ENCODE peak calls at places on chromosomes 5 and 9, in six cellular contexts. One of them, this sample, is unnamed.

GRCh38 chr5:106142131-106142530 is 1528.6 kb downstream of the EFNA5 start:
- DNase-seq in RCC 7860: no peak
- DNase-seq in stromal cell of bone marrow: no peak
- DNase-seq in activated T-cell treated with anti-CD3 and anti-CD28 coated beads for 1 hour: no peak
- DNase-seq in activated CD8-positive, alpha-beta T cell treated with anti-CD3 and anti-CD28 coated beads, Interleukin-2, amount 10 ng/mL, durations not matched to agents 7 days and 5 days: no peak
- DNase-seq in GM10248: no peak
- DNase-seq in this sample: no peak

GRCh38 chr5:431001-431710 is 11.8 kb upstream of the EXOC3 start:
- DNase-seq in RCC 7860: no peak
- DNase-seq in stromal cell of bone marrow: no peak
- DNase-seq in activated T-cell treated with anti-CD3 and anti-CD28 coated beads for 1 hour: peak
- DNase-seq in activated CD8-positive, alpha-beta T cell treated with anti-CD3 and anti-CD28 coated beads, Interleukin-2, amount 10 ng/mL, durations not matched to agents 7 days and 5 days: peak
- DNase-seq in GM10248: peak
- DNase-seq in this sample: peak

GRCh38 chr5:37875051-37875787 is 35.4 kb upstream of the GDNF start:
- DNase-seq in RCC 7860: peak
- DNase-seq in stromal cell of bone marrow: peak
- DNase-seq in activated T-cell treated with anti-CD3 and anti-CD28 coated beads for 1 hour: no peak
- DNase-seq in activated CD8-positive, alpha-beta T cell treated with anti-CD3 and anti-CD28 coated beads, Interleukin-2, amount 10 ng/mL, durations not matched to agents 7 days and 5 days: no peak
- DNase-seq in GM10248: no peak
- DNase-seq in this sample: no peak

GRCh38 chr9:111375817-111376564 is 46.0 kb upstream of the OR2K2 start:
- DNase-seq in RCC 7860: no peak
- DNase-seq in stromal cell of bone marrow: no peak
- DNase-seq in activated T-cell treated with anti-CD3 and anti-CD28 coated beads for 1 hour: no peak
- DNase-seq in activated CD8-positive, alpha-beta T cell treated with anti-CD3 and anti-CD28 coated beads, Interleukin-2, amount 10 ng/mL, durations not matched to agents 7 days and 5 days: no peak
- DNase-seq in GM10248: no peak
- DNase-seq in this sample: no peak

GRCh38 chr9:90905079-90905478 is 103.5 kb downstream of the SYK start:
- DNase-seq in RCC 7860: no peak
- DNase-seq in stromal cell of bone marrow: no peak
- DNase-seq in activated T-cell treated with anti-CD3 and anti-CD28 coated beads for 1 hour: no peak
- DNase-seq in activated CD8-positive, alpha-beta T cell treated with anti-CD3 and anti-CD28 coated beads, Interleukin-2, amount 10 ng/mL, durations not matched to agents 7 days and 5 days: no peak
- DNase-seq in GM10248: no peak
- DNase-seq in this sample: no peak

GRCh38 chr5:93665649-93666048 is 75.8 kb downstream of the POU5F2 start:
- DNase-seq in RCC 7860: no peak
- DNase-seq in stromal cell of bone marrow: no peak
- DNase-seq in activated T-cell treated with anti-CD3 and anti-CD28 coated beads for 1 hour: no peak
- DNase-seq in activated CD8-positive, alpha-beta T cell treated with anti-CD3 and anti-CD28 coated beads, Interleukin-2, amount 10 ng/mL, durations not matched to agents 7 days and 5 days: no peak
- DNase-seq in GM10248: no peak
- DNase-seq in this sample: no peak

GRCh38 chr5:53027913-53028312 is 38.8 kb downstream of the ITGA2 start:
- DNase-seq in RCC 7860: peak
- DNase-seq in stromal cell of bone marrow: peak
- DNase-seq in activated T-cell treated with anti-CD3 and anti-CD28 coated beads for 1 hour: no peak
- DNase-seq in activated CD8-positive, alpha-beta T cell treated with anti-CD3 and anti-CD28 coated beads, Interleukin-2, amount 10 ng/mL, durations not matched to agents 7 days and 5 days: no peak
- DNase-seq in GM10248: no peak
- DNase-seq in this sample: no peak

GRCh38 chr5:85823462-85824426 is 794.0 kb upstream of the COX7C start:
- DNase-seq in RCC 7860: no peak
- DNase-seq in stromal cell of bone marrow: no peak
- DNase-seq in activated T-cell treated with anti-CD3 and anti-CD28 coated beads for 1 hour: no peak
- DNase-seq in activated CD8-positive, alpha-beta T cell treated with anti-CD3 and anti-CD28 coated beads, Interleukin-2, amount 10 ng/mL, durations not matched to agents 7 days and 5 days: no peak
- DNase-seq in GM10248: no peak
- DNase-seq in this sample: no peak

GRCh38 chr5:178547753-178548415 is 42.3 kb downstream of the COL23A1 start:
- DNase-seq in RCC 7860: no peak
- DNase-seq in stromal cell of bone marrow: no peak
- DNase-seq in activated T-cell treated with anti-CD3 and anti-CD28 coated beads for 1 hour: no peak
- DNase-seq in activated CD8-positive, alpha-beta T cell treated with anti-CD3 and anti-CD28 coated beads, Interleukin-2, amount 10 ng/mL, durations not matched to agents 7 days and 5 days: no peak
- DNase-seq in GM10248: no peak
- DNase-seq in this sample: no peak

GRCh38 chr5:53434566-53434965 is 45.9 kb upstream of the FST start:
- DNase-seq in RCC 7860: no peak
- DNase-seq in stromal cell of bone marrow: no peak
- DNase-seq in activated T-cell treated with anti-CD3 and anti-CD28 coated beads for 1 hour: no peak
- DNase-seq in activated CD8-positive, alpha-beta T cell treated with anti-CD3 and anti-CD28 coated beads, Interleukin-2, amount 10 ng/mL, durations not matched to agents 7 days and 5 days: no peak
- DNase-seq in GM10248: no peak
- DNase-seq in this sample: no peak

GRCh38 chr5:371811-372555 is 50.5 kb downstream of the AHRR start:
- DNase-seq in RCC 7860: no peak
- DNase-seq in stromal cell of bone marrow: no peak
- DNase-seq in activated T-cell treated with anti-CD3 and anti-CD28 coated beads for 1 hour: no peak
- DNase-seq in activated CD8-positive, alpha-beta T cell treated with anti-CD3 and anti-CD28 coated beads, Interleukin-2, amount 10 ng/mL, durations not matched to agents 7 days and 5 days: peak
- DNase-seq in GM10248: no peak
- DNase-seq in this sample: peak

GRCh38 chr9:14062449-14063187 is 251.3 kb downstream of the NFIB start:
- DNase-seq in RCC 7860: no peak
- DNase-seq in stromal cell of bone marrow: no peak
- DNase-seq in activated T-cell treated with anti-CD3 and anti-CD28 coated beads for 1 hour: no peak
- DNase-seq in activated CD8-positive, alpha-beta T cell treated with anti-CD3 and anti-CD28 coated beads, Interleukin-2, amount 10 ng/mL, durations not matched to agents 7 days and 5 days: no peak
- DNase-seq in GM10248: no peak
- DNase-seq in this sample: no peak

GRCh38 chr9:114278881-114279570 is 43.9 kb upstream of the ORM1 start:
- DNase-seq in RCC 7860: peak
- DNase-seq in stromal cell of bone marrow: no peak
- DNase-seq in activated T-cell treated with anti-CD3 and anti-CD28 coated beads for 1 hour: no peak
- DNase-seq in activated CD8-positive, alpha-beta T cell treated with anti-CD3 and anti-CD28 coated beads, Interleukin-2, amount 10 ng/mL, durations not matched to agents 7 days and 5 days: no peak
- DNase-seq in GM10248: no peak
- DNase-seq in this sample: no peak

GRCh38 chr9:134517069-134517680 is 124.4 kb upstream of the COL5A1 start:
- DNase-seq in RCC 7860: no peak
- DNase-seq in stromal cell of bone marrow: no peak
- DNase-seq in activated T-cell treated with anti-CD3 and anti-CD28 coated beads for 1 hour: no peak
- DNase-seq in activated CD8-positive, alpha-beta T cell treated with anti-CD3 and anti-CD28 coated beads, Interleukin-2, amount 10 ng/mL, durations not matched to agents 7 days and 5 days: no peak
- DNase-seq in GM10248: no peak
- DNase-seq in this sample: no peak

GRCh38 chr9:92600742-92601261 is 65.0 kb upstream of the ECM2 start:
- DNase-seq in RCC 7860: no peak
- DNase-seq in stromal cell of bone marrow: no peak
- DNase-seq in activated T-cell treated with anti-CD3 and anti-CD28 coated beads for 1 hour: no peak
- DNase-seq in activated CD8-positive, alpha-beta T cell treated with anti-CD3 and anti-CD28 coated beads, Interleukin-2, amount 10 ng/mL, durations not matched to agents 7 days and 5 days: no peak
- DNase-seq in GM10248: no peak
- DNase-seq in this sample: no peak

GRCh38 chr5:1088726-1089125 is 23.1 kb downstream of the SLC12A7 start:
- DNase-seq in RCC 7860: no peak
- DNase-seq in stromal cell of bone marrow: no peak
- DNase-seq in activated T-cell treated with anti-CD3 and anti-CD28 coated beads for 1 hour: no peak
- DNase-seq in activated CD8-positive, alpha-beta T cell treated with anti-CD3 and anti-CD28 coated beads, Interleukin-2, amount 10 ng/mL, durations not matched to agents 7 days and 5 days: no peak
- DNase-seq in GM10248: no peak
- DNase-seq in this sample: no peak

GRCh38 chr9:136762915-136763648 is 1.2 kb downstream of the LCN15 start:
- DNase-seq in RCC 7860: no peak
- DNase-seq in stromal cell of bone marrow: no peak
- DNase-seq in activated T-cell treated with anti-CD3 and anti-CD28 coated beads for 1 hour: no peak
- DNase-seq in activated CD8-positive, alpha-beta T cell treated with anti-CD3 and anti-CD28 coated beads, Interleukin-2, amount 10 ng/mL, durations not matched to agents 7 days and 5 days: peak
- DNase-seq in GM10248: peak
- DNase-seq in this sample: peak

GRCh38 chr5:169880012-169880673 is 100.2 kb downstream of the INSYN2B start:
- DNase-seq in RCC 7860: no peak
- DNase-seq in stromal cell of bone marrow: no peak
- DNase-seq in activated T-cell treated with anti-CD3 and anti-CD28 coated beads for 1 hour: no peak
- DNase-seq in activated CD8-positive, alpha-beta T cell treated with anti-CD3 and anti-CD28 coated beads, Interleukin-2, amount 10 ng/mL, durations not matched to agents 7 days and 5 days: no peak
- DNase-seq in GM10248: no peak
- DNase-seq in this sample: no peak

GRCh38 chr9:134395727-134396257 is 69.5 kb downstream of the RXRA start:
- DNase-seq in RCC 7860: no peak
- DNase-seq in stromal cell of bone marrow: no peak
- DNase-seq in activated T-cell treated with anti-CD3 and anti-CD28 coated beads for 1 hour: no peak
- DNase-seq in activated CD8-positive, alpha-beta T cell treated with anti-CD3 and anti-CD28 coated beads, Interleukin-2, amount 10 ng/mL, durations not matched to agents 7 days and 5 days: no peak
- DNase-seq in GM10248: no peak
- DNase-seq in this sample: no peak

GRCh38 chr5:83199126-83199525 is 121.8 kb downstream of the XRCC4 start:
- DNase-seq in RCC 7860: no peak
- DNase-seq in stromal cell of bone marrow: no peak
- DNase-seq in activated T-cell treated with anti-CD3 and anti-CD28 coated beads for 1 hour: no peak
- DNase-seq in activated CD8-positive, alpha-beta T cell treated with anti-CD3 and anti-CD28 coated beads, Interleukin-2, amount 10 ng/mL, durations not matched to agents 7 days and 5 days: no peak
- DNase-seq in GM10248: no peak
- DNase-seq in this sample: no peak

GRCh38 chr9:118121361-118121760 is 417.2 kb downstream of the TLR4 start:
- DNase-seq in RCC 7860: peak
- DNase-seq in stromal cell of bone marrow: peak
- DNase-seq in activated T-cell treated with anti-CD3 and anti-CD28 coated beads for 1 hour: no peak
- DNase-seq in activated CD8-positive, alpha-beta T cell treated with anti-CD3 and anti-CD28 coated beads, Interleukin-2, amount 10 ng/mL, durations not matched to agents 7 days and 5 days: no peak
- DNase-seq in GM10248: no peak
- DNase-seq in this sample: no peak

GRCh38 chr9:86713456-86713855 is 233.8 kb downstream of the GAS1 start:
- DNase-seq in RCC 7860: no peak
- DNase-seq in stromal cell of bone marrow: no peak
- DNase-seq in activated T-cell treated with anti-CD3 and anti-CD28 coated beads for 1 hour: no peak
- DNase-seq in activated CD8-positive, alpha-beta T cell treated with anti-CD3 and anti-CD28 coated beads, Interleukin-2, amount 10 ng/mL, durations not matched to agents 7 days and 5 days: no peak
- DNase-seq in GM10248: no peak
- DNase-seq in this sample: no peak

GRCh38 chr5:102760815-102761214 is 5.7 kb downstream of the PAM start:
- DNase-seq in RCC 7860: no peak
- DNase-seq in stromal cell of bone marrow: no peak
- DNase-seq in activated T-cell treated with anti-CD3 and anti-CD28 coated beads for 1 hour: no peak
- DNase-seq in activated CD8-positive, alpha-beta T cell treated with anti-CD3 and anti-CD28 coated beads, Interleukin-2, amount 10 ng/mL, durations not matched to agents 7 days and 5 days: no peak
- DNase-seq in GM10248: no peak
- DNase-seq in this sample: no peak

GRCh38 chr9:107838766-107839165 is 349.2 kb upstream of the KLF4 start:
- DNase-seq in RCC 7860: no peak
- DNase-seq in stromal cell of bone marrow: no peak
- DNase-seq in activated T-cell treated with anti-CD3 and anti-CD28 coated beads for 1 hour: no peak
- DNase-seq in activated CD8-positive, alpha-beta T cell treated with anti-CD3 and anti-CD28 coated beads, Interleukin-2, amount 10 ng/mL, durations not matched to agents 7 days and 5 days: no peak
- DNase-seq in GM10248: no peak
- DNase-seq in this sample: no peak

GRCh38 chr9:75152416-75152815 is 64.1 kb downstream of the OSTF1 start:
- DNase-seq in RCC 7860: no peak
- DNase-seq in stromal cell of bone marrow: no peak
- DNase-seq in activated T-cell treated with anti-CD3 and anti-CD28 coated beads for 1 hour: peak
- DNase-seq in activated CD8-positive, alpha-beta T cell treated with anti-CD3 and anti-CD28 coated beads, Interleukin-2, amount 10 ng/mL, durations not matched to agents 7 days and 5 days: peak
- DNase-seq in GM10248: no peak
- DNase-seq in this sample: peak